ENCODE peak calls at places on chromosomes 3 and 15, in eight cellular contexts. T is cardiac muscle cell, L is GM10248, B is OCI-LY7, Q is kidney, O is dorsolateral prefrontal cortex, F is endodermal cell, J is astrocyte. X is an unnamed sample.

GRCh38 chr15:45425135-45425534 is 46.8 kb upstream of the GATM start:
- DNase-seq in T (peak), L (no peak), B (no peak), Q (no peak), O (no peak), F (no peak), J (peak), X (no peak)

GRCh38 chr3:128484404-128485282 is 8.4 kb downstream of the GATA2 start:
- DNase-seq in T (no peak), L (no peak), B (no peak), Q (peak), O (no peak), F (peak), J (no peak), X (no peak)

GRCh38 chr3:184952671-184953070 is 140.7 kb downstream of the VPS8 start:
- DNase-seq in T (peak), L (no peak), B (no peak), Q (no peak), O (no peak), F (no peak), J (no peak), X (no peak)

GRCh38 chr3:98770261-98771039 is 7.3 kb downstream of the ST3GAL6 start:
- DNase-seq in T (no peak), L (no peak), B (no peak), Q (peak), O (peak), F (no peak), J (no peak), X (no peak)

GRCh38 chr15:63465104-63465503 is 39.3 kb upstream of the USP3 start:
- DNase-seq in T (peak), L (no peak), B (no peak), Q (no peak), O (no peak), F (no peak), J (peak), X (no peak)

GRCh38 chr3:171018151-171018935 is 8.2 kb downstream of the SLC2A2 start:
- DNase-seq in T (no peak), L (no peak), B (no peak), Q (no peak), O (no peak), F (peak), J (peak), X (no peak)

GRCh38 chr3:122258757-122259371 is 66.2 kb upstream of the CSTA start:
- DNase-seq in T (peak), L (peak), B (peak), Q (peak), O (no peak), F (peak), J (peak), X (peak)

GRCh38 chr15:60086676-60087446 is 82.8 kb downstream of the FOXB1 start:
- DNase-seq in T (no peak), L (no peak), B (no peak), Q (no peak), O (no peak), F (no peak), J (peak), X (no peak)

GRCh38 chr3:101809178-101810022 is 30.4 kb downstream of the NXPE3 start:
- DNase-seq in T (peak), L (peak), B (peak), Q (no peak), O (no peak), F (no peak), J (no peak), X (no peak)

GRCh38 chr3:127697531-127698240 is 24.9 kb downstream of the ABTB1 start:
- DNase-seq in T (peak), L (peak), B (peak), Q (peak), O (peak), F (peak), J (peak), X (peak)

GRCh38 chr15:39338251-39338650 is 242.6 kb upstream of the THBS1 start:
- DNase-seq in T (no peak), L (no peak), B (no peak), Q (no peak), O (no peak), F (no peak), J (no peak), X (no peak)

GRCh38 chr3:152973575-152973974 is 138.6 kb downstream of the P2RY1 start:
- DNase-seq in T (no peak), L (no peak), B (no peak), Q (no peak), O (no peak), F (no peak), J (no peak), X (no peak)

GRCh38 chr3:141367038-141367730 is 1.1 kb upstream of the ZBTB38 start:
- DNase-seq in T (peak), L (no peak), B (no peak), Q (no peak), O (no peak), F (no peak), J (peak), X (no peak)

GRCh38 chr15:70379938-70380337 is 282.2 kb upstream of the TLE3 start:
- DNase-seq in T (no peak), L (no peak), B (no peak), Q (no peak), O (no peak), F (peak), J (no peak), X (no peak)

GRCh38 chr3:113496924-113497323 is 18.0 kb downstream of the SPICE1 start:
- DNase-seq in T (peak), L (no peak), B (no peak), Q (no peak), O (no peak), F (no peak), J (no peak), X (no peak)

GRCh38 chr3:45659661-45660566 is 29.3 kb upstream of the SACM1L start:
- DNase-seq in T (peak), L (peak), B (peak), Q (no peak), O (peak), F (peak), J (peak), X (peak)

GRCh38 chr3:10883478-10884234 is 67.6 kb downstream of the SLC6A11 start:
- DNase-seq in T (peak), L (peak), B (peak), Q (no peak), O (no peak), F (peak), J (no peak), X (peak)
- TF ChIP-seq CTCF in T (peak), L (peak), B (peak), Q (no peak), O (peak), F (peak), J (peak), X (peak)

GRCh38 chr3:30699927-30700326 is 93.5 kb downstream of the TGFBR2 start:
- DNase-seq in T (no peak), L (no peak), B (no peak), Q (no peak), O (no peak), F (no peak), J (no peak), X (no peak)
- TF ChIP-seq CTCF in T (no peak), L (no peak), B (no peak), Q (no peak), O (no peak), F (no peak), J (no peak), X (no peak)

GRCh38 chr3:47440131-47440530 is 35.6 kb downstream of the SCAP start:
- DNase-seq in T (peak), L (no peak), B (no peak), Q (no peak), O (no peak), F (peak), J (no peak), X (no peak)
- TF ChIP-seq CTCF in T (peak), L (peak), B (peak), Q (no peak), O (peak), F (peak), J (no peak), X (no peak)

DNA sequence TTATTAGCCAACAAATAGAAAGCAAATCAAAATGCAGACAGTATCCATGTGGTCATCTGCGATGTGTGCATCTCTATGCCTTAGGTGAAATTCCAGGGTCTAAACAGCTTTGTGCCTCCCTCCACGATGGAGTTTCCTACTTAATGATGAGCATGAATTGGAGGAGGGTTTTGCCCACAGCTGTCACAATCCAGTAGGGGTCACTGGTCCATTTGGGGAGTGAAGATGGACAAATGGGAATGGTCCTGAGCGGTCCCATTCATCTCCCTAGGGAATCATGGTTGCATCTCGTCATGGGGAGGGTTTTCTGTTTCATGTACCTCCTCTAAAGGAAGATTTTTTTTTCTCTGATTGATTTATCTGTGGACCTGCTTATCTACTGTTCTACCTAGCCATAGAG is 358.0 kb downstream of the PTPRG start:
- DNase-seq in T (no peak), L (no peak), B (no peak), Q (no peak), O (no peak), F (no peak), J (no peak), X (no peak)
- TF ChIP-seq CTCF in T (no peak), L (no peak), B (no peak), Q (no peak), O (no peak), F (peak), J (no peak), X (no peak)

DNA sequence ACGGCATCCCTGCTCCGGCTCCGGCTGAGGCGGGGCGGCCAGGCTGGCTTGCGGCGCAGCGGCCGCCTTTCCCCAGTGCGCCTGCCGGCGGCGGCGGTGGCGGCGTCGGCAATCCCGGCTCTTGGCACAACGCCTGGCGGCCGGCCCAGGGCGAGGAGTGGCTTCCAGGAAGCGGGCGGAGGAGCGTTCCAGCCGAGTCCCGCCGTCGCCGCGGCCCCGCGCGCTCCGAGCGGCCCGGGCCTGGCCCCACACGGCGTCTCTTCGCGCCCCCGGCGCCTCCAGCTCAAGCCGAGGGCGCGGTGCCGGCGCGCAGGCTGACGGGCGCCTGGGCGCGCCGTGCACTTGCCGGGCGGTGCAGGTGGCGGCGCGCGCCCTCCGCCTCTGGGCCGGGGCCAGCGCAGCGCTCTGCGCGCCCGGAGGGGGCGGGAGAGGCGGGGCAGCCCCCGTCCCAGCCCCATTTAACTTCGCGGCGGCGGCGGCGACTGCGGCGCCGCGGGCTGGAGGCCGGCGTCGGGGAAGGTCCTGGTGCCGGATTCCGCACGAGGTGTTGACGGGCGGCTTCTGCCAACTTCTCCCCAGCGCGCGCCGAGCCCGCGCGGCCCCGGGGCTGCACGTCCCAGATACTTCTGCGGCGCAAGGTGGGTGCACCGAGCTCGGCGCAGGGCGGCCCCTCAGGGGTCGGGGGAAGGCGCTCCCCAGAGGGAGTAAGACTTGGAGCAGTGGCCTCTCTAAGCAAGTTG is at the start of gene ADAMTSL3:
- DNase-seq in T (peak), L (no peak), B (no peak), Q (peak), O (peak), F (peak), J (peak), X (no peak)
- TF ChIP-seq CTCF in T (no peak), L (no peak), B (no peak), Q (no peak), O (no peak), F (no peak), J (no peak), X (no peak)

DNA sequence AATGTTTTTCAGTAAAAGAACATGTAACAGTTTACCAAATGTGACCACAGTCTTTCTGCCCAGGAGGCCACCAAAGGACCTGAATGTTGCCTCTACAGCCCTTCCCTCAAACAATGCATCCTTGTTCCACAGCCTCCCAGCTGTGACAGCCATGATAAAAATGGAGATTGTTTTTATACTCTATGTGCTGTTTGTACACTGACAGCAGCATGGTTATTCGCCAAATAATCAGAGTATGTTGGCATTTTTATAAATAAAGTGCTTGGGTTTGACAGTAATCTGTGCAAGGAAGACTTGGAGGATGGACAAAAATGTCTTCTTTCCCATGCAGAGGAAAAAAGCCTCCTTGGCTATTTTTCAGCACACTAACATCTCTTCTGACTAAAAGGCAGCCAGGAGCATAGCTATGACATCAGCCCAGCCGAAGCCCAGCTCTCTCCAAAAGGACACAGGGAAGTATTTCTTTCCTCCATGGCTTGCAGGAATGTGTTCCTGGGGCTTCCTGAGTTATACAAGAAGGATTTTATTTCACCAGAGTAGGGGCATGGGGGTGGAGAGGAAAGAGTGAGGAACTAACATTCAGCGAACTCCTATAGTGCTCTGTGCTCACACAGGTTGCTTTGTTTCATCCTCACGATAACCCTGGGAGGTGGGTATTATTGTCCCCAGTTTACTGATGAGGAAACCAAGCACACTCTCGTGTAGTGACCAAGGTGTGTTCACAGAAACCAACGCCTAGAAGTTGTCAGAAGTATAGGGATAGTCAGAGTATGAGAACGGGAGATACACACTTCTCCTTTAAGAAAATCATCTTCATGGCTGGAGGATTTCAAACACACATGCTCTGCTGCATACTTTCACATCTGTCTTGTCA is 339.7 kb downstream of the MECOM start:
- DNase-seq in T (peak), L (no peak), B (no peak), Q (peak), O (no peak), F (no peak), J (peak), X (no peak)
- TF ChIP-seq CTCF in T (no peak), L (no peak), B (no peak), Q (no peak), O (no peak), F (no peak), J (no peak), X (no peak)

DNA sequence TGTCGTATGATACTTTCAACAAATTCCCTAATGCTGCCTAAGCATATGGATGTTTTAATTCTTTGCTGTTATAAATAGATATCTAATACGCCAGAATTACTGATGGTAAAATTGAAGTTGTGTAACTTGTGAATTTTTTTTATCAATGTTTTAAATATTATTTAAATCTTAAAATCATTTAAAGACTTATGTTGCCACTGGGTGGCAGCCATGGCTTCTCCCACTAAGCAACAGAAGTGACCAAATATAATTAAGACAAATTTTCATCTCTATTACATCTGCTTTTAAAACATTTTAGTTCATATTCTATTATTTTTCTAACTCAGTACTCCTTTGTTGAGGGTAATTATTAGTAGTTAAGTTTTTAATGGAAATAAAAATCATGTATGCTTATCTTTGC is 8.1 kb upstream of the IL20RB start:
- DNase-seq in T (peak), L (no peak), B (peak), Q (no peak), O (no peak), F (no peak), J (no peak), X (no peak)
- TF ChIP-seq CTCF in T (no peak), L (no peak), B (peak), Q (no peak), O (peak), F (peak), J (no peak), X (no peak)

X was measured in GM20000.